ENCODE peak calls at places on chromosomes 4 and X, in five cellular contexts. F is upper lobe of left lung, B is body of pancreas, G is uterus, L is A549. S is an unnamed sample.
A peak's percentile ranks its signal among the peaks of the same experiment; 100 is the strongest.

GRCh38 chrX:121093011-121093410 is 45.6 kb downstream of the GLUD2 start:
- DNase-seq in L (no peak), F (no peak), B (no peak), G (no peak), S (no peak)

GRCh38 chrX:149499766-149500165 is 5.3 kb downstream of the IDS start:
- DNase-seq in B (no peak), L (no peak), F (no peak), G (no peak), S (no peak)

GRCh38 chr4:60216752-60217151 is 983.4 kb upstream of the ADGRL3 start:
- DNase-seq in F (no peak), B (no peak), L (no peak), G (no peak), S (no peak)

GRCh38 chr4:58617226-58617625 is 1507.0 kb upstream of the IGFBP7 start:
- DNase-seq in L (no peak), G (no peak), B (no peak), F (no peak), S (no peak)

GRCh38 chr4:891747-892146 is 40.4 kb downstream of the GAK start:
- DNase-seq in G (no peak), B (no peak), L (peak; percentile 8), F (no peak), S (peak; percentile 15)

GRCh38 chrX:10633722-10634121 is 13.3 kb upstream of the MID1 start:
- DNase-seq in F (peak; percentile 45), B (no peak), G (peak; percentile 76), L (peak; percentile 67), S (no peak)

GRCh38 chr4:47543331-47543730 is 58.3 kb downstream of the ATP10D start:
- DNase-seq in G (no peak), F (no peak), L (no peak), B (no peak), S (no peak)

GRCh38 chr4:4260185-4260751 is 12.2 kb upstream of the TMEM128 start:
- DNase-seq in G (no peak), B (no peak), L (peak; percentile 74), F (no peak), S (peak; percentile 34)

GRCh38 chr4:151922811-151923210 is 162.0 kb upstream of the GATB start:
- DNase-seq in L (no peak), B (no peak), F (no peak), G (no peak), S (no peak)

GRCh38 chrX:10052906-10053625 is 85.9 kb downstream of the CLDN34 start:
- DNase-seq in B (peak; percentile 46), L (no peak), G (no peak), F (no peak), S (no peak)

GRCh38 chr4:53633608-53634007 is 42.3 kb upstream of the LNX1 start:
- DNase-seq in G (peak; percentile 54), B (no peak), F (peak; percentile 51), L (no peak), S (no peak)

GRCh38 chrX:96563663-96564062 is 121.0 kb upstream of the DIAPH2 start:
- DNase-seq in L (no peak), G (no peak), B (no peak), F (no peak), S (no peak)

GRCh38 chr4:88106205-88106604 is 52.2 kb downstream of the ABCG2 start:
- DNase-seq in B (no peak), L (no peak), F (no peak), G (no peak), S (no peak)
- TF ChIP-seq POLR2A in B (no peak), L (no peak), F (no peak), G (no peak), S (no peak)

GRCh38 chr4:68349361-68350360 is at the start of gene YTHDC1:
- DNase-seq in G (peak; percentile 97), B (peak; percentile 99), L (peak; percentile 86), F (peak; percentile 97), S (peak; percentile 60)
- TF ChIP-seq POLR2A in G (peak; percentile 96), B (peak; percentile 96), L (peak; percentile 47), F (peak; percentile 88), S (peak; percentile 57)

DNA sequence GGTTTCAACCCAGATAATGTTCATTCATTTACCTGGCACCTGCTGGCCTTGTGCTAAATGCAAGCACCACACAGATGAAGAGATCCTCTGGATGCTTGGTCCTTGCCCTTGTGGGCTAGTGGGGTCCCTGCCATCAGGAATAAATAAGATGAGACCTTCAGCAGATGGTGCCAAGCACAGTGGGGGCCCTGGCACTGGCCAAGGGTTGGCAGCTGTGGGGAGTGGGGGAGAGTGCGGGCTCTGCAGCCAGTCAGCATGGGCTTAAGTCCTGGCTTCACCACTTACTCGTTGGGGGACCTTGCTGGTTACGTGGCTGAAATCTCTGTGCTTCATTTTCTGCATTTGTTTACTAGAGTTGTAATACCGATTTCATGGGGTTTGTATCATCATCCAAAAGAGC is 6.9 kb downstream of the LAP3 start:
- DNase-seq in G (no peak), B (no peak), L (no peak), F (no peak), S (no peak)
- TF ChIP-seq POLR2A in G (no peak), B (no peak), L (no peak), F (no peak), S (no peak)

DNA sequence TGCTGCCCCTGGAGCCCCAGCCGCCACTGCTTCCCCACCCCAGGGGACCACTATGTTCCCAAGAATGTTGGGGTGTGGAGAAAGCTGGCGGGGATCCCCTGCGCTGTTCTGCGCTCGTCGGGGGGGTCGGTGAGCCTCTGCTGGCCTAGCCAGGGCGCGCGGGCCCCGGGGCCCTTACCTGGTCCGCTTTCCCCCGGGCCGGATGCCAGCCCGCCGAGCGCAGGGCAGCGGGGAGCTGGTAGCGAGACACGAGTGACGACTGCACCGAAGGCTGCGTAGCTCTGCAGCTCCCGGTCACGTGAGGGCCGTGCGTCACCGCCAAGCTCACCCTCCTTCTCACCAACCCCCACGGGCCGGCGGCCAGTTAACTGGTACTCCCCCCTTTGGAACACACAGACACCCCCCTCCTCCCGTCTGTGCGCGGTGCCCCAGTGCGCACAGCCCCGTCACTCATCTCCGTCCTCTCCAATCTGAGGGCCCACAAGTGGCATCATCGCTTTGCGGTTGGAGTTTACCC is at the start of gene BEX1:
- DNase-seq in F (no peak), L (no peak), G (peak; percentile 51), B (peak; percentile 83), S (no peak)
- TF ChIP-seq POLR2A in F (no peak), L (no peak), G (no peak), B (peak; percentile 40), S (no peak)

GRCh38 chr4:159867673-159868072 is 764.8 kb downstream of the RAPGEF2 start:
- DNase-seq in L (no peak), F (no peak), B (no peak), G (no peak), S (no peak)
- TF ChIP-seq POLR2A in L (no peak), F (no peak), B (no peak), G (no peak), S (no peak)

DNA sequence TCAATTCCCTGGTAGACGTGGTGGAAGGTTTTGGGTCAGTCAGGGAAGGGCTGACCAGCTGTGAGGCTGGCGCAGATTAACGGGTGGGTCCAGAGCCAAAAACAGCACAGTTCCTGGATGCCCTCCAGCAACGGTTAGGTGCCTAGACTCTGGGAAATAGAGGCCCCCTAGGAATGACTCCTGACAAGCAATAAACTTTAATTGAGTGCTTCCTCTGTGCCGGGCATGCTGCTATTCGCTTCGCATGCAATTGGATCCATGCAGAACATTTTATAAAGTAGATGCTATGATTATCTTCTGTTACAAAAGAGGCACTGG is 36.0 kb downstream of the ETDC start:
- DNase-seq in B (peak; percentile 73), L (peak; percentile 5), G (peak; percentile 32), F (peak; percentile 25), S (no peak)
- TF ChIP-seq POLR2A in B (no peak), L (no peak), G (no peak), F (no peak), S (no peak)

GRCh38 chrX:107153005-107153404 is 34.4 kb upstream of the RBM41 start:
- DNase-seq in L (no peak), G (no peak), B (no peak), F (no peak), S (no peak)

DNA sequence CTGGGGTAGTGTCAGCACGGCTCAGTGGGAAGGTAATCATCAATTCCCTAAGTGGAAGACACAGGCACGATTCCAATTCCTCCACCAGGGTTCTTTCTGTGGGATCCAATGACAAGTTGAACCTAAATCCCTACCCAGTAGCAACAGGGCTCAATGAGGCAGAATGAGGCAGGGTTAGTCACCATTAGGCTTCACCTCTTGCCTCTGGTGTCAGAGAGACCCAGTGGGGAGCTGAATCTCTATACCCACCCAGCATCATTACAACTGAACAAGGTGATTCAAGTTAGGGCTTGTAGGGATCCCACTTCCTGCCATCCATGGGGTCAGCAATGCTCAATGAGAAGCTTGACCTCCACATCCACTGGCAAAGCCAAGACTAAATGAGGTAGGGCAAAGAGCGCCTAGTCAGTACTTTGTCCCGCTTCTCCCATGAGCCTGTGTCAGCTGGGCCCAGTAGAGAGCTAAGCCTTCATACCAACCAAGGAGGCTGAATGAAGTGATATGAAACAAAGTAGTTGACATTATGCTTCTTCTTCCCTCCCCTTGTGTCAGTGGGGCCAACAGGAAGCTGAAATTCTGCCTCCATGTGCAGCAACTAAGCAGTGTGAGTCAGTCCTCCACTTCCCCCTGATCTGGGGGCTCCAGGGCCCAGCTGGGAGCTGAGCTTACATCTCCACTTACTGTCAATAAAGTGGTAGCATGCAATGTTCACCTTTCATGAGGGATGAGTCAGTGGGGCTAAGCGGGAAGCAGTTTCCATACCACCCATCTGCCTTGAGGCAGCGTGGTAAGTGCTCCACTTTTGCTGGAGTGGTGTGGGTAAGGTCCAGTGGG is 36.4 kb upstream of the RBM41 start:
- DNase-seq in L (peak; percentile 21), F (peak; percentile 23), G (no peak), B (no peak), S (no peak)
- TF ChIP-seq POLR2A in L (no peak), F (no peak), G (no peak), B (no peak), S (no peak)

DNA sequence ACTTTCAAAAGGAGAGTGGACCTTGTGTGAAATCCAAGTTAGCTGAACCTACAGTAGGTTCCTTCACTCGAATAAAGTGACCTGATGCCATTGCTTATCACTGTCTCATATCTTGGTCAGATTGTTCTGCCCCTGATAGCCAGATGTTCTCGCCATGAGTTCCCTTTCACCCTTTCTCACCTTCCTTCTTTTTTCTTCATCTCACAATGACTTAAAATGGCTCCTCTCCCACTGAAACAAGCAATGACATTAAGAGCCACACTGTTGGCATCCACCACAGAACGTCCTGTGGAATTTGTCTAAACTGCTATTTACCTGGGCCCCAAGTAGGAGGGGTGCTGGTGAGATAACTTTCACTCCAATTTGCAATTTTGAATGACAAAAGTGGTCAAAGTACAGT is 227.6 kb upstream of the PPP1R2C start:
- DNase-seq in L (no peak), G (no peak), F (no peak), B (no peak), S (no peak)
- TF ChIP-seq POLR2A in L (no peak), G (no peak), F (no peak), B (no peak), S (no peak)

GRCh38 chrX:134625315-134625718 is 33.0 kb downstream of the PLAC1 start:
- DNase-seq in G (peak; percentile 17), B (no peak), F (no peak), L (no peak), S (no peak)
- TF ChIP-seq POLR2A in G (no peak), B (no peak), F (no peak), L (no peak), S (no peak)

S was measured in H54.